ENCODE peak calls at places on chromosomes 13 and 19, in seven cellular contexts. G, S, M, F, W, V and P are unnamed samples. For H3K9me3, the result is how much of the 10 kb centered on the place peaks cover.

GRCh38 chr13:57632276-57633140 is 964 bp downstream of the PCDH17 start:
- DNase-seq in G (no peak), S (peak), M (no peak), F (no peak), W (peak), V (peak), P (no peak)

GRCh38 chr13:24777171-24777570 is 13.2 kb downstream of the RNF17 start:
- DNase-seq in G (no peak), S (no peak), M (no peak), F (no peak), W (no peak), V (no peak), P (no peak)

GRCh38 chr19:16627928-16628182 is 149 bp downstream of the MED26 start:
- DNase-seq in G (no peak), S (no peak), M (no peak), F (no peak), W (no peak), V (peak), P (peak)

GRCh38 chr13:43848250-43848649 is 31.3 kb downstream of the CCDC122 start:
- DNase-seq in G (no peak), S (no peak), M (no peak), F (no peak), W (no peak), V (no peak), P (no peak)

GRCh38 chr13:20991741-20992520 is 69.5 kb downstream of the LATS2 start:
- DNase-seq in G (no peak), S (no peak), M (no peak), F (no peak), W (no peak), V (no peak), P (no peak)

GRCh38 chr19:55687281-55688172 is 12.5 kb downstream of the EPN1 start:
- DNase-seq in G (peak), S (no peak), M (no peak), F (no peak), W (peak), V (no peak), P (no peak)

GRCh38 chr13:30968734-30969335 is 36.4 kb downstream of the TEX26 start:
- DNase-seq in G (no peak), S (no peak), M (no peak), F (no peak), W (no peak), V (no peak), P (no peak)

GRCh38 chr13:100725472-100725871 is 50.9 kb upstream of the TMTC4 start:
- DNase-seq in G (no peak), S (no peak), M (no peak), F (no peak), W (no peak), V (no peak), P (no peak)

GRCh38 chr13:21944610-21945009 is 273.7 kb downstream of the FGF9 start:
- DNase-seq in G (no peak), S (no peak), M (no peak), F (no peak), W (no peak), V (no peak), P (no peak)

GRCh38 chr13:76764429-76764828 is 121.8 kb downstream of the KCTD12 start:
- DNase-seq in G (peak), S (no peak), M (peak), F (no peak), W (peak), V (no peak), P (no peak)

GRCh38 chr13:95301135-95301946 is at the start of gene ABCC4:
- DNase-seq in G (peak), S (peak), M (peak), F (no peak), W (peak), V (peak), P (peak)

GRCh38 chr19:16825312-16826168 is 3.7 kb upstream of the SIN3B start:
- DNase-seq in G (peak), S (peak), M (peak), F (no peak), W (no peak), V (peak), P (no peak)

GRCh38 chr13:29510698-29511438 is 84.6 kb downstream of the SLC7A1 start:
- DNase-seq in G (no peak), S (no peak), M (no peak), F (no peak), W (peak), V (no peak), P (no peak)

GRCh38 chr19:28358604-28359003 is 854.3 kb downstream of the UQCRFS1 start:
- DNase-seq in G (no peak), S (no peak), M (no peak), F (no peak), W (no peak), V (no peak), P (no peak)

GRCh38 chr13:102690883-102691282 is 4.0 kb downstream of the METTL21C start:
- DNase-seq in G (no peak), S (no peak), M (no peak), F (no peak), W (no peak), V (no peak), P (no peak)

GRCh38 chr13:98454389-98454881 is 122.5 kb downstream of the STK24 start:
- DNase-seq in G (no peak), S (no peak), M (peak), F (no peak), W (no peak), V (no peak), P (no peak)

DNA sequence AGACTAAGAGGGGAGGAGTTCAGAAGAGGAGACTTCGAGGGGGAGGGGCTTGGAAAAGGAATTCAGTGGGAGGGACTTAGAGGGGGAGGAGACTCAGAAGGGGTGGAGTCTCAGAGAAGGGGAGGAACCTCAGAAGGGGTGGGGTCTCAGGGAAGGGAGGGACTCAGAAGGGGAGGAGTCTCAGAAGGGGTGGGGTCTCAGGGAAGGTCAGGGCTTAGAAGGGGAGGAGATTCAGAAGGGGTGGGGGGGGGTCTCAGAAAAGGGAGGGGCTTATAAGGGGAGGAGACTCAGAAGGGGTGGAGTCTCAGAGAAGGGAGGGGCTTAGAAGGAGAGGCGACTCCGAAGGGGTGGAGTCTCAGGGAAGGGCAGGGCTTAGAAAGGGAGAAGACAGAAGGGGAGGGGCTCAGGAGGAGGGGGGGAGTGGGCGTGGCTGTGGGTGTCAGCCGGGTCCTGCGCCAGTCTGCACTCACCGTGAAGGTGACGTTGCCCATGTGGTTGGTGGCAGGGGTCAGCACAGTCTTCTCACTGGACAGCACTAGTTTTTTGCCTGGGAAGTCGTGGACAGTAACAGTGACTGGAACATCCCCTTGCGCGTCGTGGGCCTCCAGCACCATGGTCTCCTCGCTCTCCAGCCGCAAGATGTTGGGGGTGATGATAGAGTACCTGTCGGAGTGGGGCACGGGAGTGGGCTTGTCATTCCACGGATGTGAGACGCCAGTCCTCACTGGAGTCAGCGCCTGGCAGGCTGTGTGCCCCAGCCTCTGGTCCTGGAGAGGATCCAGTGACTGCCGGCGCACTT is 1.5 kb downstream of the C3 start:
- DNase-seq in G (no peak), S (peak), M (no peak), F (no peak), W (peak), V (peak), P (no peak)
- TF ChIP-seq CTCF in G (no peak), S (no peak), M (no peak), F (no peak), W (no peak), V (no peak), P (no peak)

GRCh38 chr19:2686347-2686746 is 16.1 kb downstream of the GNG7 start:
- DNase-seq in G (no peak), S (no peak), M (no peak), F (no peak), W (peak), V (no peak), P (no peak)
- H3K9me3 ChIP-seq in G (under half), S (under half), M (under half), F (under half), W (under half), V (under half), P (under half)

DNA sequence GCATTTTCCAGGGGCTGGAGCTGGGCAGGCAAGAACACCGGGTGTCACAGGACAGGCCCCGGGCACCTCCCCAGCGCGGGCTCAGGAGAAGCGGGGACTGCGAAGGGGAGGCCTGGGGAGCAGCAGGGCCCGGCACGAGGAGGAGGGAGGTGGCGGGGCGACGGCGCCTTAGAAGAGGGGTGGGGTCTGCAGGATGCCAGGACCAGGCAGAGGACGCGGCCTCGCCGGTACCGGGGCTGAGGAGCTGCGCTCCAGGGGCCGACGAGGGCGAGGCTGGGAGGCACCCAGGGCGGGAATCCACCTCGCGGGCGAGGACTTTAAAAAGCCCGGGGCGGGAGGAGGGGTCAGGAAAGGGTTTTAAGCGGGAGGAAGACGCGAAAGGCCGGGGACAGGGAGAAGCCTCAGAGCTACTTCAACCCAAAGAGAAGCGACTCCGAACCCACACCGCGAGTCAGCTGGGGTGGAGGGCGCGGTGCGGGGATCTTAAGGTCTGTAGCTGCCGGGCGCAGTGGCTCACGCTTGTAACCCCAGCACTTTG is 665 bp downstream of the ZNF347 start:
- DNase-seq in G (peak), S (peak), M (no peak), F (no peak), W (peak), V (peak), P (peak)
- H3K27ac ChIP-seq in G (peak), S (no peak), M (peak), F (peak), W (peak), V (no peak), P (peak)

GRCh38 chr19:31316201-31316951 is 32.9 kb downstream of the TSHZ3 start:
- DNase-seq in G (no peak), S (no peak), M (peak), F (no peak), W (no peak), V (peak), P (no peak)

GRCh38 chr19:31314156-31314555 is 35.1 kb downstream of the TSHZ3 start:
- DNase-seq in G (no peak), S (no peak), M (no peak), F (no peak), W (no peak), V (no peak), P (no peak)

GRCh38 chr19:31313291-31314030 is 35.8 kb downstream of the TSHZ3 start:
- DNase-seq in G (no peak), S (no peak), M (no peak), F (no peak), W (no peak), V (no peak), P (no peak)

GRCh38 chr19:31315621-31316011 is 33.6 kb downstream of the TSHZ3 start:
- DNase-seq in G (no peak), S (no peak), M (no peak), F (no peak), W (no peak), V (no peak), P (no peak)

GRCh38 chr19:31314849-31315620 is 34.2 kb downstream of the TSHZ3 start:
- DNase-seq in G (no peak), S (no peak), M (no peak), F (no peak), W (peak), V (no peak), P (no peak)
- TF ChIP-seq CTCF in G (no peak), S (peak), M (no peak), F (no peak), W (no peak), V (peak), P (no peak)

GRCh38 chr19:23241433-23241832 is 8.8 kb downstream of the ZNF724 start:
- DNase-seq in G (no peak), S (no peak), M (no peak), F (no peak), W (no peak), V (no peak), P (no peak)
- H3K9me3 ChIP-seq in G (under half), S (under half), M (under half), F (under half), W (under half), V (half or more), P (half or more)

GRCh38 chr13:107625648-107626047 is 589.7 kb downstream of the LIG4 start:
- DNase-seq in G (no peak), S (no peak), M (no peak), F (no peak), W (no peak), V (no peak), P (no peak)
- H3K27ac ChIP-seq in G (no peak), S (no peak), M (no peak), F (no peak), W (no peak), V (no peak), P (no peak)

GRCh38 chr19:1466461-1467227 is 12.4 kb downstream of the C19orf25 start:
- DNase-seq in G (no peak), S (no peak), M (no peak), F (no peak), W (peak), V (no peak), P (no peak)

GRCh38 chr19:1467228-1467511 is 11.8 kb downstream of the C19orf25 start:
- DNase-seq in G (no peak), S (no peak), M (no peak), F (no peak), W (no peak), V (no peak), P (no peak)

GRCh38 chr19:1467512-1468273 is 11.3 kb downstream of the C19orf25 start:
- DNase-seq in G (no peak), S (no peak), M (no peak), F (no peak), W (peak), V (peak), P (no peak)

GRCh38 chr19:1466018-1466460 is 13.0 kb downstream of the C19orf25 start:
- DNase-seq in G (no peak), S (no peak), M (no peak), F (no peak), W (no peak), V (no peak), P (no peak)

DNA sequence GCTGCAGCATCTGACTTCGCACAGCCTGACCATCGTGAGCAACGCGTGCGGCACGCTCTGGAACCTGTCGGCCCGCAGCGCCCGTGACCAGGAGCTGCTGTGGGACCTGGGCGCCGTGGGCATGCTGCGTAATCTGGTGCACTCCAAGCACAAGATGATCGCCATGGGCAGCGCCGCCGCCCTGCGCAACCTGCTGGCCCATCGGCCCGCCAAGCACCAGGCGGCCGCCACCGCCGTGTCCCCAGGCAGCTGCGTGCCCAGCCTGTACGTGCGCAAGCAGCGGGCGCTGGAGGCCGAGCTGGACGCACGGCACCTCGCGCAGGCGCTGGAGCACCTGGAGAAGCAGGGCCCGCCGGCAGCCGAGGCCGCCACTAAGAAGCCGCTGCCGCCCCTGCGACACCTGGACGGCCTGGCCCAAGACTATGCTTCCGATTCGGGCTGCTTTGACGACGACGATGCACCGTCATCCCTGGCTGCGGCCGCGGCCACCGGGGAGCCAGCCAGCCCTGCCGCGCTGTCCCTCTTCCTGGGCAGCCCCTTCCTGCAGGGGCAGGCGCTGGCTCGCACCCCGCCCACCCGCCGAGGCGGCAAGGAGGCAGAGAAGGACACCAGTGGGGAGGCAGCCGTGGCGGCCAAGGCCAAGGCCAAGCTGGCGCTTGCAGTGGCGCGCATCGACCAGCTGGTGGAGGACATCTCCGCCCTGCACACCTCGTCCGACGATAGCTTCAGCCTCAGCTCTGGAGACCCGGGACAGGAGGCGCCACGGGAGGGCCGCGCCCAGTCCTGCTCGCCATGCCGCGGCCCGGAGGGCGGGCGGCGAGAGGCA is 13.6 kb downstream of the C19orf25 start:
- DNase-seq in G (no peak), S (peak), M (no peak), F (no peak), W (peak), V (peak), P (no peak)
- TF ChIP-seq CTCF in G (peak), S (peak), M (no peak), F (no peak), W (peak), V (peak), P (peak)

DNA sequence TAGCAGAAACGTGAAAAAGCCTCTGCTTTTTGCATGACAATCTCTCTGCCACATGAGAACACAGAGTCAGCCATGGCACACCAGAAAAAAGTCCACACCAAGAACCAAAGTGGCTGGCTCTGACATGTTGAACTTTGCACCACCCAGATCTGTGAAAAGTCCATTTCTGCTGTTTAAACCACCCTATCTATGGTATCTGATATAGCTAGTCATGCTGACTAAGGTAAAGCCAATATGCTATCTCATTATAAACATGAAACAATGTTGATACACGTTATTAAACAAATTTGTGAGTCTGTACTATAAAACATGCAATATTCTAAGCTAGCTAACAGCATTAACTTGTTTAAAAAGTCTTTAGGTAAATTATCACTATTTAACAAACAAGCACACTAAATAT is 21.0 kb upstream of the ZNF432 start:
- DNase-seq in G (no peak), S (no peak), M (no peak), F (no peak), W (no peak), V (no peak), P (no peak)
- H3K9me3 ChIP-seq in G (half or more), S (half or more), M (half or more), F (half or more), W (under half), V (half or more), P (half or more)

GRCh38 chr13:52852444-52852843 is 4.0 kb upstream of the PCDH8 start:
- DNase-seq in G (no peak), S (no peak), M (no peak), F (no peak), W (no peak), V (no peak), P (no peak)
- H3K27ac ChIP-seq in G (no peak), S (no peak), M (no peak), F (no peak), W (no peak), V (peak), P (no peak)

DNA sequence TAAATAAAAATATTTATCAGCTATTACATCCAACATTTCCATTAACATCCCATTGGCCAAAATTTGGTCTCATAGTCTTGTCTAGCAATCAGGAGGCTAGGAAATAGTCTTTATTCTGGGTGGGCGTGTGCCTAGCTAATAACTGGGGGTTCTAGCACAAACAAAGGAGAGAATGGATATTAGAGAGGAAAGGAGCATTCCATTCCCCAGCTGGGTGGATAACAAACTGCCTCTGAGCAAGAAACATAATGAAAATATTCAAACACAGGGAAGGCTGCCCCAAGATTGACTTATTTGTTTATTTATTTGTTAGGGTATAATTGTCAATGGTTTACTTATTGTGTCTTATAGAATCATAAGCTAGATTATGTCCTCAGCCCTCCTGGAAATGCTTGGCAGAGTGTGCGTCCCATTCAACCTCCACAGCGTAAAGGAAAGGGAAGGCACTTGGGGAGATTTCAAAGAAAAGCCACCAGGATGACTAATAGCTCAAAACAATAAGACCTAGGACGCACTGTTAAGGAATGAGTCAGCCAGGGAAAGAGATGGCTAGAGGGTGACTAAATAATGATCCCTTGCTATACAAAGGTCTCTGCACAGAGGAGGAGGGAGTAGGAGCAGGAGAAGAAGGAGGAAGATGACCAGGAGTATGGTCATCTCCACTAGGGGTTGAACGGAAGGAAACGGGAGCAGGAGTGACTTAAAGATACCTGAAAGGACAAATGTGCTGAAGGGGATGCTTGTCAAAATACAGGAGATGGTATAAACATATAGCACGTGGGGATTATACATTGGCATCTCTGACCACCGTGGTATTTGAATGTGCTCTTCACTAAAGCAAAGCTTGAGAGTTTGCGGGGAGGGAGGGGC is 23.5 kb upstream of the USP12 start:
- DNase-seq in G (no peak), S (peak), M (no peak), F (no peak), W (no peak), V (no peak), P (no peak)
- TF ChIP-seq CTCF in G (no peak), S (peak), M (no peak), F (no peak), W (no peak), V (no peak), P (no peak)